ENCODE peak calls at places on chromosomes 12 and 14, in nine cellular contexts. U, E, H, L, Q, F, X, B and I are unnamed samples.

GRCh38 chr12:96371138-96371786 is 29.0 kb downstream of the CDK17 start:
- DNase-seq in U (no peak), E (no peak), H (no peak), L (no peak), Q (no peak), F (no peak), X (no peak), B (no peak), I (no peak)

GRCh38 chr12:56257491-56258067 is 605 bp downstream of the ANKRD52 start:
- DNase-seq in U (no peak), E (no peak), H (no peak), L (no peak), Q (no peak), F (no peak), X (no peak), B (peak), I (peak)

GRCh38 chr12:4438834-4439596 is 6.6 kb downstream of the FGF6 start:
- DNase-seq in U (no peak), E (no peak), H (no peak), L (no peak), Q (peak), F (no peak), X (no peak), B (no peak), I (no peak)

GRCh38 chr12:121144416-121144914 is 11.8 kb downstream of the P2RX7 start:
- DNase-seq in U (no peak), E (no peak), H (no peak), L (no peak), Q (peak), F (no peak), X (no peak), B (peak), I (peak)

GRCh38 chr14:78023112-78023511 is 147.1 kb upstream of the NRXN3 start:
- DNase-seq in U (no peak), E (no peak), H (no peak), L (no peak), Q (no peak), F (no peak), X (no peak), B (no peak), I (no peak)

GRCh38 chr14:64209428-64210165 is 84.6 kb downstream of the ESR2 start:
- DNase-seq in U (no peak), E (no peak), H (peak), L (no peak), Q (no peak), F (peak), X (peak), B (peak), I (no peak)

GRCh38 chr12:52405922-52406385 is at the start of gene KRT82:
- DNase-seq in U (no peak), E (no peak), H (no peak), L (no peak), Q (no peak), F (no peak), X (no peak), B (no peak), I (no peak)

GRCh38 chr12:116717466-116718457 is 20.1 kb downstream of the SPRING1 start:
- DNase-seq in U (no peak), E (no peak), H (peak), L (peak), Q (no peak), F (no peak), X (peak), B (peak), I (no peak)

GRCh38 chr14:30681752-30682355 is 59.7 kb downstream of the SCFD1 start:
- DNase-seq in U (no peak), E (no peak), H (no peak), L (no peak), Q (no peak), F (no peak), X (no peak), B (peak), I (no peak)

GRCh38 chr12:76375470-76375869 is 27.3 kb upstream of the BBS10 start:
- DNase-seq in U (no peak), E (no peak), H (no peak), L (no peak), Q (no peak), F (no peak), X (no peak), B (peak), I (no peak)

GRCh38 chr12:124720019-124720686 is 143.5 kb downstream of the SCARB1 start:
- DNase-seq in U (no peak), E (no peak), H (no peak), L (peak), Q (no peak), F (no peak), X (no peak), B (peak), I (peak)

GRCh38 chr14:28661171-28661772 is 105.3 kb upstream of the FOXG1 start:
- DNase-seq in U (no peak), E (no peak), H (no peak), L (no peak), Q (no peak), F (no peak), X (no peak), B (peak), I (peak)

GRCh38 chr12:100251917-100252316 is 15.0 kb downstream of the DEPDC4 start:
- DNase-seq in U (no peak), E (peak), H (no peak), L (no peak), Q (no peak), F (no peak), X (no peak), B (no peak), I (no peak)

GRCh38 chr12:124024263-124024678 is 51.3 kb downstream of the ZNF664 start:
- DNase-seq in U (no peak), E (no peak), H (no peak), L (no peak), Q (no peak), F (no peak), X (no peak), B (no peak), I (no peak)

GRCh38 chr12:68903511-68903910 is 29.5 kb downstream of the CPM start:
- DNase-seq in U (no peak), E (no peak), H (no peak), L (no peak), Q (no peak), F (no peak), X (no peak), B (no peak), I (no peak)

GRCh38 chr12:20127401-20127800 is 240.9 kb upstream of the PDE3A start:
- DNase-seq in U (no peak), E (no peak), H (no peak), L (no peak), Q (no peak), F (no peak), X (no peak), B (peak), I (no peak)

GRCh38 chr12:29395356-29395755 is 14.4 kb upstream of the ERGIC2 start:
- DNase-seq in U (no peak), E (no peak), H (no peak), L (no peak), Q (no peak), F (no peak), X (no peak), B (no peak), I (no peak)

GRCh38 chr14:80313806-80314205 is 102.5 kb upstream of the DIO2 start:
- DNase-seq in U (no peak), E (no peak), H (no peak), L (no peak), Q (no peak), F (no peak), X (no peak), B (no peak), I (no peak)

GRCh38 chr12:122411537-122411936 is 10.9 kb downstream of the CLIP1 start:
- DNase-seq in U (no peak), E (no peak), H (no peak), L (no peak), Q (no peak), F (no peak), X (no peak), B (no peak), I (peak)

GRCh38 chr12:54349031-54349430 is 15.3 kb downstream of the GPR84 start:
- DNase-seq in U (no peak), E (no peak), H (no peak), L (no peak), Q (no peak), F (no peak), X (no peak), B (no peak), I (no peak)

GRCh38 chr12:56884421-56884820 is 49.8 kb downstream of the SDR9C7 start:
- DNase-seq in U (no peak), E (no peak), H (no peak), L (no peak), Q (no peak), F (no peak), X (no peak), B (peak), I (peak)

GRCh38 chr12:108538796-108539195 is 22.2 kb downstream of the SART3 start:
- DNase-seq in U (no peak), E (no peak), H (no peak), L (no peak), Q (no peak), F (no peak), X (no peak), B (no peak), I (no peak)

GRCh38 chr12:52436828-52437474 is 2.8 kb upstream of the KRT75 start:
- DNase-seq in U (no peak), E (no peak), H (no peak), L (no peak), Q (no peak), F (no peak), X (no peak), B (no peak), I (no peak)

GRCh38 chr12:90940872-90941499 is 14.0 kb downstream of the CCER1 start:
- DNase-seq in U (peak), E (no peak), H (no peak), L (no peak), Q (no peak), F (no peak), X (no peak), B (peak), I (no peak)

GRCh38 chr12:41967668-41968649 is 176.7 kb downstream of the GXYLT1 start:
- DNase-seq in U (no peak), E (no peak), H (no peak), L (no peak), Q (no peak), F (no peak), X (no peak), B (no peak), I (no peak)

GRCh38 chr14:101071493-101071891 is 168.0 kb upstream of the RTL1 start:
- DNase-seq in U (no peak), E (no peak), H (no peak), L (no peak), Q (no peak), F (peak), X (no peak), B (no peak), I (no peak)

GRCh38 chr12:109949089-109949488 is 47.1 kb downstream of the GIT2 start:
- DNase-seq in U (no peak), E (peak), H (no peak), L (no peak), Q (no peak), F (no peak), X (no peak), B (peak), I (no peak)

GRCh38 chr12:87856-88255 is 21.3 kb downstream of the IQSEC3 start:
- DNase-seq in U (no peak), E (no peak), H (no peak), L (no peak), Q (no peak), F (no peak), X (no peak), B (no peak), I (no peak)

GRCh38 chr12:88552672-88553079 is 27.6 kb downstream of the KITLG start:
- DNase-seq in U (peak), E (no peak), H (no peak), L (no peak), Q (no peak), F (no peak), X (no peak), B (peak), I (no peak)

GRCh38 chr14:23154876-23155587 is 28.4 kb downstream of the SLC7A8 start:
- DNase-seq in U (peak), E (peak), H (peak), L (peak), Q (no peak), F (no peak), X (peak), B (peak), I (peak)
- H3K4me3 ChIP-seq in U (no peak), E (peak), H (peak), L (peak), Q (no peak), F (no peak), X (peak), B (no peak), I (no peak)

DNA sequence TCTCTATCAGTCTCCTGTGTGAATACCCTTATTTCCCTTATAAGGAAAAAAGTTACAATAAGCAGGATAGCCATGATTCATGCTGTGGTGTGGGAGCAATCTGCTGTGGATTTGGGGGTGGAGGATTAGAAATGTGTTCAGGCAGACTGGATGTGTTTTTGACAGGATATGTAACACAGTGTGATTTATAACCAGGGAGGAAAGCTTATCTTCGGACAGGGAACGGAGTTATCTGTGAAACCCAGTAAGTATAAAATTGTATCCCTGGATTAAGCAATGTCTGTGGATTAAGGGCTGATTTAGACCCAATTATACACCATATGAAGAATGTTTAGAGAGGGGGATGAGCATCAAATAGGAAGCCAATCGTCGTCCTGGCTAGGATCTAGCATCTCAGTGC is 68.8 kb downstream of the DAD1 start:
- DNase-seq in U (peak), E (no peak), H (no peak), L (peak), Q (no peak), F (no peak), X (no peak), B (peak), I (no peak)
- H3K4me3 ChIP-seq in U (no peak), E (no peak), H (no peak), L (no peak), Q (no peak), F (no peak), X (no peak), B (no peak), I (no peak)

DNA sequence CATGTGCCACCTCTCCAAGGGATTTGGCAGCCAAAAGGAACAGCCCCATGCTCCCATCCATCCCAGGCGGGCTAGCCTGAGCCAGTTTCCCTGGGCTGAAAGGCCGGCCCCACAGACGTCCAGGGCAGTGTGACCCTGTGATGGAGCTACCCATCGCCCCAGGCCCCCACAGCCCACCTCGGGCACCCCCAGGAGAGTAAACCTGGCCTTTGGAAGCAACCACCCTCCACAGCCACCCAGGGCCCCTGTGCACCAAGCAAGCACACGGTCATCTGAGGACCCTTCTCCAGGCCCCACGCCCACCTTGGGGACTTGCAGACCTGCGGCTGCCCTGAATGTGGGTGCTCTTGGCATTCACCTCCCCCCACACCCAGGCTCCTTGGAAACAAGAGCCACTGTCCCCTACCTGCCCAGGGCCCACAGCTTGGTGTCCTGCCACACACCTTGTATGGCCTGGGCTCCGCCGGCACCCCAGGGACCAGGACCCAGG is 8.4 kb downstream of the AHNAK2 start:
- DNase-seq in U (no peak), E (no peak), H (no peak), L (peak), Q (no peak), F (no peak), X (peak), B (no peak), I (no peak)
- H3K4me3 ChIP-seq in U (peak), E (no peak), H (peak), L (peak), Q (no peak), F (peak), X (peak), B (peak), I (no peak)

DNA sequence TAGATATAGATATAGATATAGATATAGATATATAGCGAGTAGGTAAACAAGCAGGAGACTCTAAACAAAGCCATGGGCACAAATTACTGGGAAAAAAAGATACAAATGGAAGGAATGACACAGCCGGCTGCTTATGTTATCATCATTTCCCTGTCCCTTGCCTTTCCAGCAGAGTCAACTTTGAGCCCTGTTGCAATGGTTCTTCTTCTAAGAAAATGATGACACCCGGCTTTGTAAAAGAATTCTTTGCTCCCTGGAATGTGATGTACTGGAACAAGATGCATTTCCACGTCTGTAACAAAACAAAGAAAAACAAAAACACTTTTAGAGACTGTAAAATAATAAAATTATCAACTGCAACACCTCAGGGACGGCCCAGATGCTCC is 1121.4 kb upstream of the TMEM132C start:
- DNase-seq in U (no peak), E (no peak), H (no peak), L (no peak), Q (no peak), F (no peak), X (no peak), B (no peak), I (no peak)
- H3K4me3 ChIP-seq in U (peak), E (peak), H (peak), L (peak), Q (no peak), F (peak), X (peak), B (peak), I (peak)

DNA sequence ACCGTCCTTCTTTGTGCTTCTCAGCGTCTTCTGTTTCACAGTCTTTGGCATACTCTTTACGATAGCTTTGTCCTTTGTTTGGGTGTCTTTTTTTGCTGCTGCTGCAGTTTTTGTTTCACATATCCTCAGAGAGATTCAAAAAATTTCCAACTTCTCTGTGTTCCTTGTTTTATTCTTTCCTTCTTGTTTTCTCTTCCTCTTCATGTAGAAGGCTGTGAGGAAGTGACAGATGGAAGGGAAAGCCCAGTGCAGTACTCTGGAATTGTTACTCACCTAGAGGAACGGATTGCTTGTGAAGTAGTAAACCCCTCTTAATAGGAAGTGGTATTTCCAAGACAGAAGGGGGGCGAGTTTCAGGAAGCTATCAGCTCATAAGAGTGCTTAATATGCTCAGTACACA is 1.7 kb downstream of the CREBL2 start:
- DNase-seq in U (no peak), E (no peak), H (no peak), L (no peak), Q (peak), F (no peak), X (no peak), B (no peak), I (no peak)
- H3K4me3 ChIP-seq in U (no peak), E (no peak), H (peak), L (peak), Q (no peak), F (no peak), X (peak), B (peak), I (no peak)

GRCh38 chr12:26214121-26214520 is 18.7 kb downstream of the SSPN start:
- DNase-seq in U (no peak), E (no peak), H (no peak), L (no peak), Q (no peak), F (no peak), X (no peak), B (no peak), I (no peak)

GRCh38 chr12:26212356-26212755 is 17.0 kb downstream of the SSPN start:
- DNase-seq in U (no peak), E (no peak), H (no peak), L (no peak), Q (no peak), F (no peak), X (peak), B (no peak), I (no peak)

DNA sequence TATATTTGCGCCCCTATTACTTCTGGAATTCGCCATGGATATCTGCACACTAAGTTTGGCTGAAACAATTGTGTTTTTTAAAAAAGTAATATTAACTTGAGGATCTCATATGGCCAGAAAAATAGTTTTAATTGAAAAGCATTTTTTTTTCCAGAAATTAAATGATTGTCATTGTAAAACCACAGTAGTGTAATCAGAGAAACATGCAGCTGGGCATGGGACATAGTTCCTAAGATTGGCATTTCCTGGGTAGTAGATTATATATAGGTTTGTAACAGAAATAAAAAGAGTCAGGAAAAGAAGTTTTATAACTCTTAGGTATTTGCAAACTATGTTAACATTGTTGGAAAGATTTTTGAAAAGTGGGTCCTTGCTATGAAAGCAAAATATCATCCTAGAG is 17.6 kb downstream of the SSPN start:
- DNase-seq in U (no peak), E (no peak), H (no peak), L (no peak), Q (no peak), F (no peak), X (no peak), B (no peak), I (no peak)
- H3K4me3 ChIP-seq in U (no peak), E (no peak), H (no peak), L (no peak), Q (no peak), F (no peak), X (no peak), B (no peak), I (no peak)

DNA sequence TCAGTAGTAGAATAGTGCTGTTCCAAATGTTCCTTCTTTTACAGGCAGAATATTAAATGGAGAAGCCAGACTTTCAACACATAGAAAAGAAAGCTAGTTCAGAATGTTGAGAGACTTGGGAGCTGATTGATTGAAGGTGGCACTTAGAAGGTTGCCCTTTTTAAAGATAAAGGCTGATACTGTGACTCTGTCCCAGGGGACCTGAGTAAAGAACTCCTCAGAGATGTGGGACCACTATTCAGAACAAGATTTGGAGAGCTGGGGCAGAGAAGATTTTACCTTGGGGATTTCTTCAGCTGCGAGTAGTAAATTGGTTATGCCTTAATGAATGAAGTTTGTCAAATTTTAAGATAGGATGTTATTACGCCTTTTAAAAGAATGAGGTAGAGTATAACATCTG is 21.4 kb upstream of the BTG1 start:
- DNase-seq in U (no peak), E (no peak), H (no peak), L (no peak), Q (no peak), F (no peak), X (no peak), B (no peak), I (no peak)
- H3K4me3 ChIP-seq in U (no peak), E (no peak), H (no peak), L (no peak), Q (no peak), F (no peak), X (no peak), B (no peak), I (no peak)

GRCh38 chr12:1993871-1994371 is 10.3 kb downstream of the DCP1B start:
- DNase-seq in U (peak), E (no peak), H (no peak), L (no peak), Q (peak), F (no peak), X (no peak), B (peak), I (peak)
- H3K4me3 ChIP-seq in U (no peak), E (no peak), H (no peak), L (no peak), Q (no peak), F (no peak), X (no peak), B (no peak), I (no peak)